ENCODE peak calls at places on chromosomes 1 and 21, in five cellular contexts. O, T, W, P and L are unnamed samples.

GRCh38 chr1:21855257-21856096 is 43.4 kb downstream of the LDLRAD2 start:
- DNase-seq in O (no peak), T (no peak), W (no peak), P (no peak), L (no peak)

GRCh38 chr1:183206538-183207117 is 20.6 kb downstream of the LAMC2 start:
- DNase-seq in O (no peak), T (no peak), W (no peak), P (no peak), L (no peak)

GRCh38 chr1:151579436-151580225 is 32.2 kb upstream of the SNX27 start:
- DNase-seq in O (no peak), T (no peak), W (no peak), P (peak; percentile 21), L (no peak)

GRCh38 chr1:59497616-59498015 is 200.7 kb downstream of the FGGY start:
- DNase-seq in O (no peak), T (no peak), W (no peak), P (no peak), L (no peak)

GRCh38 chr21:43663033-43663432 is 3.7 kb downstream of the RRP1B start:
- DNase-seq in O (no peak), T (no peak), W (no peak), P (no peak), L (no peak)

GRCh38 chr1:983736-984475 is 2.0 kb upstream of the PERM1 start:
- DNase-seq in O (no peak), T (peak; percentile 80), W (no peak), P (no peak), L (no peak)

GRCh38 chr1:49416758-49417157 is 607.0 kb downstream of the AGBL4 start:
- DNase-seq in O (no peak), T (no peak), W (no peak), P (no peak), L (no peak)

GRCh38 chr21:41953831-41954653 is at the start of gene C2CD2:
- DNase-seq in O (no peak), T (no peak), W (peak; percentile 42), P (no peak), L (no peak)

GRCh38 chr1:71357708-71358107 is 276.9 kb upstream of the ZRANB2 start:
- DNase-seq in O (no peak), T (no peak), W (no peak), P (no peak), L (no peak)

GRCh38 chr1:163875927-163876320 is 554.2 kb downstream of the NUF2 start:
- DNase-seq in O (no peak), T (no peak), W (no peak), P (no peak), L (peak; percentile 89)
- H3K4me3 ChIP-seq in O (no peak overlapping the region), T (no peak overlapping the region), W (no peak overlapping the region), P (no peak overlapping the region), L (peak overlapping the region; percentile 2)

DNA sequence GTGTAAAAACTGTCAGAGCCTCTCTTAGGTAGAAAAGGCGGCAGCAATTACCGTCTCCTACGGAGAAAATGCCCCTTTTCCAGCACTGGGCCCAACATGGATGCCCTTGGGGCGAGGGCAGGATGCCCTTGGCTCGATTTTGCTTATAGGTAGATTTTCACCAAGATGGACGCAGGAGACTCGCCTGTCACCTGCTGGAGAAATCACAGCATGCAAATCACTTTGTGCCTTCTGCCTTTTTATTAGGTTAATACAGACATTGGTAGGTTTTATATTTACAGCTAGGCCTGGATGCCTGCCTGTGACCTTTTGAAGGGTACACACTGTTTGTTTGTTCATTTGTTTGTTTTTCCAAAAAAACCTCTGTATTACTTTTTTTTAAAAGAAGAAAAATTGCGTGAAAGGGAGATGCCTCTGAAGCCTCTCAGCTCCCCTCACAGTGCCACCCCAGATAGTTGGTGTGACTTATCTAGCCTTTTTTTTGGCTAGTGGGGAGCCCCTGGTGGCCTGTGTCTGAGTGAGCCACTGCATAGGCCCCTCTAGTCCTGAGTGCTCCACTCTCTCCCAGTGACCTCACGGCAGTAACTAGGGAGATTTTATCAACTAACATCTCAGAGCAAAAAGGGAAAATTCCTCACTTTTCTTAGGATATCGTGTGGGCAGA is 2.5 kb downstream of the ATP1B1 start:
- DNase-seq in O (no peak), T (no peak), W (peak; percentile 17), P (no peak), L (no peak)
- TF ChIP-seq CTCF in O (peak; percentile 42), T (no peak), W (peak; percentile 32), P (peak; percentile 27), L (no peak)

DNA sequence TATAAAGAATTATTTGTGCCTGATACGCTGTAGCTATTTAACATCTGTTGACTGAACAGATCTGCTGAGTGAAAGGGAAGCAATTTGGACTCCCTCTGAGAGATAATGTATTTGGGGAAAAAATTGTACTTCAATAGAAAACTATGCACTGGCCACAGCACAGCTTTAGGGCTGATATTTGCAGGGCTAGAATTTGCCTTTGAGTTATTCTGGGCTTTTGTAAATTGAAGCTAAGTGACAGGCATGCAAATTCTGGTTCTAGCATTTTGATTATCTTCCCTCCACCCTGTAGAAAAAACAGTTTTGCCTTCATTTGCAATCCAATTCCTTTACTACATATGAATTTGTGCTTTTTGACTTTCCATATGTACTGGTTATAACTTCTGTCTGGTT is 7.9 kb downstream of the KYAT3 start:
- DNase-seq in O (no peak), T (no peak), W (no peak), P (no peak), L (no peak)
- H3K4me3 ChIP-seq in O (no peak overlapping the region), T (no peak overlapping the region), W (no peak overlapping the region), P (no peak overlapping the region), L (no peak overlapping the region)

DNA sequence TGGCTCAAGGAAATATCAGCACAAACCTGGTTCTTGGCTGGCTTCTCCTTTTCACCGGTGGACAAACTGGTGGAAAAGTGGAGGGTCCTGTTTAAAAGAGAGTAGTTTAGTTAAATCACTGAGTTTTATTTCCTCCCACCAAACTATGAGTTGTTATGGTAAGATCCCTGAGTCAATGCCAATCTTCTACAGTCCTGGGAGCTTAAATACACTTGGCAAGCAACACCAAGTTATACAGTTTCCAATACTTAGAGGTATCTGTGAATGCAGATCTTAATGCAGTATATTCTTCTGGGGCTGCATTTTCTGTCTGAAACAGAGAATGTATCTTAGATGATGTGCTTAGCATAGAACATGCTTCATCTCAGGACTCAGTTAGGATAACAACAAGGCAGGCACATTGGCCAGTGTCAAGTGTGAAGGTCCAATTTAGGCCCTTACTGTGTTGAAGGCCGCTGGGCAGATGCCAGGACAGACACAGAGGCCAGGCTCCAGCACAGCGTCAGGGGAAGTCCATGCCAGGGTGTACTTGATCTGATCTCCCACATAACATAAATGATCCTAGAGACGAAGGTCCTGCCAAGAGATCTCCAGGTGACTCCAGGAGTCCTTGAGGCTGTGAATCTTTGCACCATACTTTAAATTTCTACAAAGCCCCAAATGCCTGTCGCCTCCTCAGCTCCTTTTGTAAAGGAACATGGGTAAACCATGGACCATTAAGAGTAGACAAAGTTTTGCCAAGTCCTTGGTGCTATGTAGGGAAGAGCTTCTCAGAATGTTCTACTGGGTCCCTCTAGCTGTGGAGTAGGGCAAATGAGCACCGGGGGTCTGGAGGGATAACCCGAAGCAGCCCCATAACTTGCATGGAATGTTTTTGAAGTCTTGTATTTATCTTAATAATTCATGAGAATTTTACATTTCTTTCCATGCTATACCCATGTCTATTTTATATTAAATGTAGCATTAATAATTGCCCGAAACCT is 76.8 kb downstream of the KCNJ15 start:
- DNase-seq in O (no peak), T (peak; percentile 25), W (no peak), P (no peak), L (no peak)
- TF ChIP-seq CTCF in O (peak; percentile 15), T (no peak), W (peak; percentile 38), P (peak; percentile 43), L (peak; percentile 50)

GRCh38 chr1:41366428-41367101 is 5.3 kb downstream of the FOXO6 start:
- DNase-seq in O (no peak), T (peak; percentile 68), W (no peak), P (no peak), L (no peak)
- H3K4me3 ChIP-seq in O (peak overlapping the region; percentile 40), T (peak overlapping the region; percentile 45), W (peak overlapping the region; percentile 36), P (peak overlapping the region; percentile 27), L (peak overlapping the region; percentile 9)

DNA sequence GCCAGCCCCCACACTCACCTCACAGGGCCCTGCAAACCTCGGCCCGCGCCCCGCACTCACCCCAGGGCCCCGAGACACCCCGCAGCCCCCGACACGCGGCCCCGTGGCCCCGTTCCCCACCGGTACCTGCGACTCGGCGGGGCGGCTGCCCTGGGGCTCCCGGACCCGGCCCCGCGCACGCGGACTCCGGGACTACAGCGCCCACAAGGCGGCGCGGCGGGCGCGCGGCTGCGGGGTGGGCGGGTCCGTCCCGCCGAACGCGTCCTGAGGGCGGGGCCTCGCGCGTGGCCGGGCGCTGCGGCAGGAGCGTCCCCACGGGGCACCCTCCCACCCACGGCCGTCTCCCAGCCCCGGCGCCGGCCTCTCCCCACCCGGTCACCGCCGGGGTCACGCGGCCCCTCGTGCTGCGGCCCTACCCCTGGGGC is at the start of gene SLC19A1:
- DNase-seq in O (no peak), T (peak; percentile 84), W (no peak), P (no peak), L (no peak)
- TF ChIP-seq CTCF in O (no peak), T (peak; percentile 40), W (peak; percentile 10), P (peak; percentile 36), L (peak; percentile 32)

DNA sequence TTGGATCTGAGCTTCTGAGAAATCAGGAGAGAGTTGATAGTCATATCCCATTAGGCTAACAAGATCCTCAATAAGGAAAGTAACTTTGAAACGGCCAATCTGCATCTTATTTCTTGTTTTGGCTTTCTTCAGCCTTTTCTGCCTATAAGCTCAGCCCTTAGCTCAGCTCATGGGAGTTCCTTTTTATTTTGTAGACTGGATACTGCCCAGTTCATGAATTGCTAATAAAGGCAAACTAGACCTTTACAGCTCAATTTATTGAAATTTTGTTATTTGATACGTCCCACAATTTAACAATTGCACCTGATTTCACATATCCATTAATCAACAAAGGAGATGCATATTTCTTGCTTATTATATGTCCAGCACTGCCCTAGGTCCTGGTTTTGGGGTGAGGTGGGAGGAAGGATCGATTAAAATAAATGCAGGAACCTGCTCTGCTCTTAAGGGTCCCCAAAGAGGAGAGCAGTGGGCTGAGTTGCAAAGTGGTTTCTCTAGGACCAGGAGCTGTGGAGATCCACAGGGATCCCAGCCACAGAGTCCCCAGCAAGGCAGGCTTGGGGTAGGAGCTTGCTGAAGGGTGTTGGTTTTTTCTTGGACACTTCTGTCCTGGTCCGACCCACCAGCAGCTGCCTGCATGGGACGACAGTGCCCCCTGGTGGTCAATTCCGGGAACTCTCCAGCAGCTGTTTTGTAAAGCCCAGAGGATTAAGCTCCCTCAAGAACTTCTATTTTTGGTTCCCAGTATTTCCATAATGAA is 22.9 kb downstream of the NENF start:
- DNase-seq in O (no peak), T (peak; percentile 92), W (peak; percentile 59), P (peak; percentile 72), L (peak; percentile 56)
- H3K4me3 ChIP-seq in O (no peak overlapping the region), T (no peak overlapping the region), W (no peak overlapping the region), P (peak overlapping the region; percentile 4), L (no peak overlapping the region)

DNA sequence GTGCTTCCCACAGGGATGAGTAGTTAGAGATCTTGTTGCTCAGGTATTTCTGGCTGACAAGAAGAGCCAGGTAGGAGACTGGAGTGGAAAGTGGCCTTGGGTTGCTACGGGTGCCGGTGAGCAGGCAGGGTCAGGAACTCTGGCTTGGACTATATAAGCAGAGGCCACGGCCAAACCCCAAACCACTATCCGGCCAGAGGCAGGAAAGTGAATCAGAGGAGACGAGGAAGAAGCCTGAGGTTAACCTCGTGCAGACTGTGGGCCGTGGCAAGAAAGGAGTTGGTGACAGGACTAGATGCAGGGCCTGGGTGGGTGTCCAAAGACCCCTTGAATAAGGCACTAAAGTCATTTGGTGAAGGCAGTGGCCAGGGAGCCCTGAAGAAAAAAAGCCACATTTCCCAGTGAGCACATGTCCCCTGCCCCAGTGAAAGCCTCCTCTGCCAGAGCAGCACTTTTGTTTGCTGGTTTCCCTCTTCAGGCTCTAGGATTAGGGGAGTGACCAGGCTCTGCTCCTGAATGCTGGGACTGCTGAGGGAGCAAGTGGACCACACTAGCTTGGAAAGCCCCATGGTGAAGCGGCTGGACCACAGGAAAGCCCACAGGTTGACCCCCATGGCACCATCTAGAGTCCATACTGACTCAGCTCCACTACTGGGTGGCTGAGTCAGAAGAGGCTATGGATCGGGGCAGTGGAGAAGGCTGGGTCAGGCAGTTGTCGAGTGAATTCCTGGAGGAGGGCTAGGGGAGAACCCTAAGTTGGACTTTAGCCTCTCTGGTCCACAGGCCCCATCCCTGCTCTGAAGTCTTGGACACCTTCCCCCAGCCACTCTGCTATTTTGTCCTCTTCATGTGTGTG is 23.4 kb downstream of the CSF1 start:
- DNase-seq in O (peak; percentile 63), T (no peak), W (no peak), P (no peak), L (peak; percentile 50)
- TF ChIP-seq CTCF in O (no peak), T (no peak), W (no peak), P (no peak), L (no peak)